ENCODE peak calls at places on chromosomes 4 and X, in four cellular contexts. One of them, this sample, is unnamed.

GRCh38 chrX:123188081-123188480 is 4.0 kb downstream of the GRIA3 start:
- DNase-seq in neural progenitor cell: no peak
- DNase-seq in RWPE2: no peak
- DNase-seq in upper lobe of left lung: no peak
- DNase-seq in this sample: no peak

GRCh38 chr4:140834866-140835495 is 78.8 kb upstream of the TBC1D9 start:
- DNase-seq in RWPE2: no peak
- DNase-seq in upper lobe of left lung: no peak
- DNase-seq in neural progenitor cell: peak; percentile 76
- DNase-seq in this sample: no peak

GRCh38 chr4:158193171-158193749 is 17.0 kb upstream of the TMEM144 start:
- DNase-seq in upper lobe of left lung: no peak
- DNase-seq in RWPE2: no peak
- DNase-seq in neural progenitor cell: peak; percentile 39
- DNase-seq in this sample: no peak

GRCh38 chrX:122238801-122239200 is 945.3 kb upstream of the GRIA3 start:
- DNase-seq in upper lobe of left lung: no peak
- DNase-seq in RWPE2: no peak
- DNase-seq in neural progenitor cell: no peak
- DNase-seq in this sample: no peak

GRCh38 chr4:114964016-114964415 is 149.4 kb downstream of the NDST4 start:
- DNase-seq in RWPE2: no peak
- DNase-seq in upper lobe of left lung: no peak
- DNase-seq in neural progenitor cell: no peak
- DNase-seq in this sample: no peak

GRCh38 chr4:71992571-71992970 is 39.2 kb upstream of the NPFFR2 start:
- DNase-seq in upper lobe of left lung: no peak
- DNase-seq in neural progenitor cell: no peak
- DNase-seq in RWPE2: no peak
- DNase-seq in this sample: no peak

GRCh38 chr4:30924521-30924920 is 204.4 kb downstream of the PCDH7 start:
- DNase-seq in neural progenitor cell: no peak
- DNase-seq in upper lobe of left lung: no peak
- DNase-seq in RWPE2: no peak
- DNase-seq in this sample: no peak

GRCh38 chrX:125782184-125782583 is 383.9 kb downstream of the DCAF12L2 start:
- DNase-seq in upper lobe of left lung: no peak
- DNase-seq in neural progenitor cell: no peak
- DNase-seq in RWPE2: no peak
- DNase-seq in this sample: no peak

GRCh38 chrX:71533514-71533849 is 578 bp downstream of the OGT start:
- DNase-seq in RWPE2: no peak
- DNase-seq in upper lobe of left lung: no peak
- DNase-seq in neural progenitor cell: peak; percentile 26
- DNase-seq in this sample: no peak

GRCh38 chr4:42965326-42965725 is 72.8 kb downstream of the GRXCR1 start:
- DNase-seq in RWPE2: no peak
- DNase-seq in upper lobe of left lung: no peak
- DNase-seq in neural progenitor cell: no peak
- DNase-seq in this sample: no peak

GRCh38 chr4:38562751-38563198 is 101.2 kb upstream of the KLF3 start:
- DNase-seq in upper lobe of left lung: peak; percentile 52
- DNase-seq in RWPE2: no peak
- DNase-seq in neural progenitor cell: no peak
- DNase-seq in this sample: no peak

GRCh38 chrX:107273795-107274194 is 67.4 kb downstream of the DNAAF6 start:
- DNase-seq in RWPE2: no peak
- DNase-seq in neural progenitor cell: no peak
- DNase-seq in upper lobe of left lung: no peak
- DNase-seq in this sample: no peak

GRCh38 chrX:107272431-107272921 is 66.1 kb downstream of the DNAAF6 start:
- DNase-seq in upper lobe of left lung: no peak
- DNase-seq in neural progenitor cell: peak; percentile 57
- DNase-seq in RWPE2: no peak
- DNase-seq in this sample: no peak
- TF ChIP-seq CTCF in upper lobe of left lung: no peak
- TF ChIP-seq CTCF in neural progenitor cell: peak; percentile 41
- TF ChIP-seq CTCF in RWPE2: peak; percentile 41
- TF ChIP-seq CTCF in this sample: no peak

GRCh38 chrX:144840616-144841015 is 406.7 kb upstream of the SPANXN1 start:
- DNase-seq in RWPE2: no peak
- DNase-seq in neural progenitor cell: no peak
- DNase-seq in upper lobe of left lung: no peak
- DNase-seq in this sample: no peak
- TF ChIP-seq CTCF in RWPE2: no peak
- TF ChIP-seq CTCF in neural progenitor cell: no peak
- TF ChIP-seq CTCF in upper lobe of left lung: no peak
- TF ChIP-seq CTCF in this sample: no peak

DNA sequence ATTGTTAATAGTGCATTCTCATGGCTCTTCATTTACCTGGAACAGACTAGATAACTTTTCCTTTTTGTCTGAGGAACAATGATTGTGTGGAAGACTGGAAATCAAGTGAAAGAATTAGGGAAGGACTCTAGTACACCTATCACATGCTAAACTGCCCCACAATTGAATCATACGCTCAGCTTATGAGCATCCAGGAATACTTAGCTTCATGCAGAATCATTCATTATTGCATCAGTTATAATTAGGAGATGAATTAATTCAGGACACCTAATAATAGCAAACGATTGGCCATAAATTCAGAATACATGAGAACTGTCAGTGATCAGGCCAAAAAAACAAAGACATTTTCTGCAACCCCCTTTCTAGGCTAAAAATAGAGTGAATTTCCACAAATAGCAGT is 106.9 kb downstream of the DKK2 start:
- DNase-seq in upper lobe of left lung: no peak
- DNase-seq in neural progenitor cell: no peak
- DNase-seq in RWPE2: no peak
- DNase-seq in this sample: no peak
- TF ChIP-seq CTCF in upper lobe of left lung: no peak
- TF ChIP-seq CTCF in neural progenitor cell: no peak
- TF ChIP-seq CTCF in RWPE2: no peak
- TF ChIP-seq CTCF in this sample: no peak

GRCh38 chr4:6388713-6389112 is 83.7 kb downstream of the PPP2R2C start:
- DNase-seq in RWPE2: no peak
- DNase-seq in neural progenitor cell: no peak
- DNase-seq in upper lobe of left lung: no peak
- DNase-seq in this sample: no peak
- TF ChIP-seq CTCF in RWPE2: no peak
- TF ChIP-seq CTCF in neural progenitor cell: no peak
- TF ChIP-seq CTCF in upper lobe of left lung: no peak
- TF ChIP-seq CTCF in this sample: no peak

GRCh38 chr4:69823481-69824186 is 36.3 kb downstream of the SULT1E1 start:
- DNase-seq in upper lobe of left lung: peak; percentile 76
- DNase-seq in neural progenitor cell: peak; percentile 32
- DNase-seq in RWPE2: no peak
- DNase-seq in this sample: no peak
- TF ChIP-seq CTCF in upper lobe of left lung: peak; percentile 56
- TF ChIP-seq CTCF in neural progenitor cell: peak; percentile 44
- TF ChIP-seq CTCF in RWPE2: peak; percentile 75
- TF ChIP-seq CTCF in this sample: no peak

GRCh38 chr4:122576261-122577188 is 44.3 kb downstream of the IL21 start:
- DNase-seq in neural progenitor cell: peak; percentile 45
- DNase-seq in RWPE2: no peak
- DNase-seq in upper lobe of left lung: no peak
- DNase-seq in this sample: no peak
- TF ChIP-seq CTCF in neural progenitor cell: peak; percentile 74
- TF ChIP-seq CTCF in RWPE2: peak; percentile 68
- TF ChIP-seq CTCF in upper lobe of left lung: peak; percentile 31
- TF ChIP-seq CTCF in this sample: no peak

DNA sequence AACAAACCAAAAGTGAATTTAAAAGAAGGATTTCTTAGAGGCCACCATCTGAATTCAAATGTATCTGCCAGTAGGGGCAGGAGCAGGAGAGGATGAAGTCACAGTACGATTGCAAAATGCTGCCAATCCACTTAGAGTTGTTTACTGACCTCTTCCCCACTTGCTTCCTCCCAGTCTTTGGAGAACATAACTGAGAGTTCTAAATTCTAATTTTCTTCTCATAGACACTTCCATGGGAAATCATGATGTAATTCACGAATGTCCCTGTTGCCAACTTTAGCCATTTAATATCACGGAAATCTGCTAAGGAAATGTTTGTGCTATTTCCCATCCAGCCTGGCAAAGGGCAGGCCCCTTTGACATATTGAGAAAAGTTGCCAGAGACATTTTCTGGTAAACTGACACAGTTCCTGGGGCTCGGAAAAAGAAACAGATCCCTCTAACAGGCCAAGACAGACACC is 33.6 kb upstream of the NOCT start:
- DNase-seq in neural progenitor cell: no peak
- DNase-seq in RWPE2: no peak
- DNase-seq in upper lobe of left lung: peak; percentile 76
- DNase-seq in this sample: no peak
- TF ChIP-seq CTCF in neural progenitor cell: no peak
- TF ChIP-seq CTCF in RWPE2: no peak
- TF ChIP-seq CTCF in upper lobe of left lung: peak; percentile 45
- TF ChIP-seq CTCF in this sample: no peak

GRCh38 chr4:134470544-134470943 is 269.0 kb upstream of the PABPC4L start:
- DNase-seq in neural progenitor cell: peak; percentile 42
- DNase-seq in RWPE2: no peak
- DNase-seq in upper lobe of left lung: peak; percentile 21
- DNase-seq in this sample: no peak
- TF ChIP-seq CTCF in neural progenitor cell: peak; percentile 61
- TF ChIP-seq CTCF in RWPE2: peak; percentile 45
- TF ChIP-seq CTCF in upper lobe of left lung: no peak
- TF ChIP-seq CTCF in this sample: no peak

GRCh38 chr4:1907848-1908525 is 36.8 kb downstream of the NSD2 start:
- DNase-seq in RWPE2: peak; percentile 81
- DNase-seq in upper lobe of left lung: no peak
- DNase-seq in neural progenitor cell: no peak
- DNase-seq in this sample: no peak

DNA sequence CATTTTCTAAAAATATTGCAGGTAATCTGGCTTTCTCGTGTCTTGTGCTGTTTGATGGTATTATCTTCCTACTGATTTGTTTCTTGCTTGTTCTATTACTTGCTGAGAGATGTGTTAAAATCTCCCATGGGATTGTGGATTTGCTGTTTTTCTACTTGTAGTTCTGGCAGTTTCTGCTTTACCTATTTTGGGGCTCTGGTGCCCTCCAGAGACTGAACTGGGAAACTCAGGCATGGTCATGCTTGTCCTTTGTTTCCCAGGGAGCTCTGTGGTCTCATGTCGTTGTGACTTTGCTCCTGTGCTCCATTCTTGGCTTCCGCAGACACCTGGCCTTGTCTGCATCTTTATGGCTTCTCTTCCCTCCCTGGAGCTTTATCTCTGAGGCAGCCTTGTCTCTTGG is 39.5 kb downstream of the NSD2 start:
- DNase-seq in RWPE2: no peak
- DNase-seq in upper lobe of left lung: no peak
- DNase-seq in neural progenitor cell: peak; percentile 71
- DNase-seq in this sample: no peak
- TF ChIP-seq CTCF in RWPE2: peak; percentile 65
- TF ChIP-seq CTCF in upper lobe of left lung: peak; percentile 34
- TF ChIP-seq CTCF in neural progenitor cell: peak; percentile 68
- TF ChIP-seq CTCF in this sample: no peak

This sample was measured in activated B cell treated with CpG ODN at 0.5 μM for 24 hours.